ENCODE peak calls at places on chromosomes 12 and 14, in ten cellular contexts. One of them, this sample, is unnamed.

GRCh38 chr12:18747960-18748359 is 10.0 kb downstream of the CAPZA3 start:
- DNase-seq in mammary epithelial cell: peak; percentile 65
- DNase-seq in kidney tubule cell: peak; percentile 90
- DNase-seq in lung: no peak
- DNase-seq in iris pigment epithelial cell: peak; percentile 94
- DNase-seq in SHP77 treated with DMSO at 0.1 percent for 48 hours: no peak
- DNase-seq in uterus: no peak
- DNase-seq in NCI-H1092 treated with DMSO at 0.1 percent for 48 hours: no peak
- DNase-seq in esophagus squamous epithelium: no peak
- DNase-seq in activated T-helper 9 cell treated with anti-CD3 and anti-CD28 coated beads, Interleukin-2, amount 50 U/mL, for 16 hours: no peak
- DNase-seq in this sample: peak; percentile 78

GRCh38 chr12:107396991-107397390 is 288.6 kb upstream of the PWP1 start:
- DNase-seq in mammary epithelial cell: peak; percentile 68
- DNase-seq in kidney tubule cell: peak; percentile 68
- DNase-seq in lung: no peak
- DNase-seq in iris pigment epithelial cell: peak; percentile 23
- DNase-seq in SHP77 treated with DMSO at 0.1 percent for 48 hours: no peak
- DNase-seq in uterus: no peak
- DNase-seq in NCI-H1092 treated with DMSO at 0.1 percent for 48 hours: no peak
- DNase-seq in esophagus squamous epithelium: no peak
- DNase-seq in activated T-helper 9 cell treated with anti-CD3 and anti-CD28 coated beads, Interleukin-2, amount 50 U/mL, for 16 hours: no peak
- DNase-seq in this sample: peak; percentile 5

GRCh38 chr14:55126089-55126488 is 3.0 kb upstream of the LGALS3 start:
- DNase-seq in mammary epithelial cell: no peak
- DNase-seq in kidney tubule cell: no peak
- DNase-seq in lung: no peak
- DNase-seq in iris pigment epithelial cell: no peak
- DNase-seq in SHP77 treated with DMSO at 0.1 percent for 48 hours: no peak
- DNase-seq in uterus: no peak
- DNase-seq in NCI-H1092 treated with DMSO at 0.1 percent for 48 hours: no peak
- DNase-seq in esophagus squamous epithelium: no peak
- DNase-seq in activated T-helper 9 cell treated with anti-CD3 and anti-CD28 coated beads, Interleukin-2, amount 50 U/mL, for 16 hours: no peak
- DNase-seq in this sample: no peak

GRCh38 chr12:123091230-123091629 is 59.7 kb downstream of the PITPNM2 start:
- DNase-seq in mammary epithelial cell: no peak
- DNase-seq in kidney tubule cell: no peak
- DNase-seq in lung: no peak
- DNase-seq in iris pigment epithelial cell: no peak
- DNase-seq in SHP77 treated with DMSO at 0.1 percent for 48 hours: no peak
- DNase-seq in uterus: no peak
- DNase-seq in NCI-H1092 treated with DMSO at 0.1 percent for 48 hours: no peak
- DNase-seq in esophagus squamous epithelium: no peak
- DNase-seq in activated T-helper 9 cell treated with anti-CD3 and anti-CD28 coated beads, Interleukin-2, amount 50 U/mL, for 16 hours: no peak
- DNase-seq in this sample: no peak

GRCh38 chr14:89417111-89417468 is at the start of gene FOXN3:
- DNase-seq in mammary epithelial cell: peak; percentile 84
- DNase-seq in kidney tubule cell: peak; percentile 89
- DNase-seq in lung: peak; percentile 95
- DNase-seq in iris pigment epithelial cell: peak; percentile 91
- DNase-seq in SHP77 treated with DMSO at 0.1 percent for 48 hours: peak; percentile 60
- DNase-seq in uterus: peak; percentile 92
- DNase-seq in NCI-H1092 treated with DMSO at 0.1 percent for 48 hours: peak; percentile 84
- DNase-seq in esophagus squamous epithelium: peak; percentile 72
- DNase-seq in activated T-helper 9 cell treated with anti-CD3 and anti-CD28 coated beads, Interleukin-2, amount 50 U/mL, for 16 hours: peak; percentile 82
- DNase-seq in this sample: peak; percentile 84

GRCh38 chr14:38039526-38039925 is 168.2 kb upstream of the SSTR1 start:
- DNase-seq in mammary epithelial cell: no peak
- DNase-seq in kidney tubule cell: no peak
- DNase-seq in lung: no peak
- DNase-seq in iris pigment epithelial cell: no peak
- DNase-seq in SHP77 treated with DMSO at 0.1 percent for 48 hours: no peak
- DNase-seq in uterus: no peak
- DNase-seq in NCI-H1092 treated with DMSO at 0.1 percent for 48 hours: no peak
- DNase-seq in esophagus squamous epithelium: no peak
- DNase-seq in activated T-helper 9 cell treated with anti-CD3 and anti-CD28 coated beads, Interleukin-2, amount 50 U/mL, for 16 hours: no peak
- DNase-seq in this sample: peak; percentile 15

GRCh38 chr12:34393086-34393820 is 371.0 kb downstream of the ALG10 start:
- DNase-seq in mammary epithelial cell: no peak
- DNase-seq in kidney tubule cell: no peak
- DNase-seq in lung: no peak
- DNase-seq in iris pigment epithelial cell: no peak
- DNase-seq in SHP77 treated with DMSO at 0.1 percent for 48 hours: no peak
- DNase-seq in uterus: no peak
- DNase-seq in NCI-H1092 treated with DMSO at 0.1 percent for 48 hours: no peak
- DNase-seq in esophagus squamous epithelium: no peak
- DNase-seq in activated T-helper 9 cell treated with anti-CD3 and anti-CD28 coated beads, Interleukin-2, amount 50 U/mL, for 16 hours: no peak
- DNase-seq in this sample: no peak

GRCh38 chr14:98945611-98946570 is 326.1 kb downstream of the BCL11B start:
- DNase-seq in mammary epithelial cell: no peak
- DNase-seq in kidney tubule cell: no peak
- DNase-seq in lung: no peak
- DNase-seq in iris pigment epithelial cell: no peak
- DNase-seq in SHP77 treated with DMSO at 0.1 percent for 48 hours: no peak
- DNase-seq in uterus: no peak
- DNase-seq in NCI-H1092 treated with DMSO at 0.1 percent for 48 hours: no peak
- DNase-seq in esophagus squamous epithelium: no peak
- DNase-seq in activated T-helper 9 cell treated with anti-CD3 and anti-CD28 coated beads, Interleukin-2, amount 50 U/mL, for 16 hours: no peak
- DNase-seq in this sample: no peak

GRCh38 chr12:22974865-22975264 is 349.9 kb downstream of the ETNK1 start:
- DNase-seq in mammary epithelial cell: peak; percentile 79
- DNase-seq in kidney tubule cell: peak; percentile 83
- DNase-seq in lung: no peak
- DNase-seq in iris pigment epithelial cell: peak; percentile 95
- DNase-seq in SHP77 treated with DMSO at 0.1 percent for 48 hours: no peak
- DNase-seq in uterus: no peak
- DNase-seq in NCI-H1092 treated with DMSO at 0.1 percent for 48 hours: no peak
- DNase-seq in esophagus squamous epithelium: no peak
- DNase-seq in activated T-helper 9 cell treated with anti-CD3 and anti-CD28 coated beads, Interleukin-2, amount 50 U/mL, for 16 hours: no peak
- DNase-seq in this sample: peak; percentile 96